ENCODE peak calls at places on chromosomes 3 and 15, in nine cellular contexts. Y is mesendoderm; Z is GM19239; Q is MM.1S; H is kidney glomerular epithelial cell; M is stimulated activated CD4-positive, alpha-beta T cell treated with anti-CD3 and anti-CD28 coated beads, Interleukin-1b, Interleukin-23, amount 100 ng/mL, for 4 hours; R is NCI-H460; D is occipital lobe; C is body of pancreas. F is an unnamed sample.

GRCh38 chr3:94062513-94063404 is at the start of the genes DHFR2 and NSUN3:
- DNase-seq in Y (peak; percentile 99), Z (peak; percentile 46), Q (peak; percentile 98), H (peak; percentile 93), M (peak; percentile 68), R (peak; percentile 94), D (peak; percentile 84), C (peak; percentile 92), F (peak; percentile 99)

GRCh38 chr3:59573911-59574310 is 524.1 kb upstream of the CFAP20DC start:
- DNase-seq in Y (no peak), Z (no peak), Q (no peak), H (peak; percentile 51), M (no peak), R (peak; percentile 51), D (peak; percentile 64), C (peak; percentile 12), F (no peak)

GRCh38 chr15:62141200-62141599 is 23.9 kb downstream of the C2CD4B start:
- DNase-seq in Y (no peak), Z (no peak), Q (no peak), H (no peak), M (no peak), R (no peak), D (no peak), C (no peak), F (no peak)

GRCh38 chr3:18868911-18869689 is 279.2 kb upstream of the KCNH8 start:
- DNase-seq in Y (no peak), Z (no peak), Q (no peak), H (no peak), M (no peak), R (no peak), D (no peak), C (no peak), F (no peak)

GRCh38 chr15:61687651-61688050 is 372.6 kb downstream of the VPS13C start:
- DNase-seq in Y (no peak), Z (no peak), Q (no peak), H (no peak), M (no peak), R (no peak), D (no peak), C (no peak), F (no peak)

GRCh38 chr3:37712918-37713819 is 148.5 kb upstream of the CTDSPL start:
- DNase-seq in Y (peak; percentile 49), Z (no peak), Q (no peak), H (peak; percentile 67), M (no peak), R (no peak), D (no peak), C (no peak), F (no peak)

GRCh38 chr3:146184616-146185015 is 23.6 kb upstream of the PLOD2 start:
- DNase-seq in Y (no peak), Z (no peak), Q (no peak), H (peak; percentile 41), M (no peak), R (no peak), D (no peak), C (peak; percentile 67), F (peak; percentile 24)

GRCh38 chr3:66441124-66441523 is 59.7 kb downstream of the LRIG1 start:
- DNase-seq in Y (peak; percentile 93), Z (no peak), Q (no peak), H (peak; percentile 27), M (no peak), R (no peak), D (no peak), C (no peak), F (peak; percentile 82)

GRCh38 chr15:51097553-51098330 is 3.0 kb upstream of the TNFAIP8L3 start:
- DNase-seq in Y (no peak), Z (no peak), Q (no peak), H (peak; percentile 49), M (no peak), R (no peak), D (no peak), C (no peak), F (no peak)

F was measured in NCI-H82.